ENCODE peak calls at places on chromosomes 4 and X, in nine cellular contexts. Q is thoracic aorta; U is body of pancreas; L is CD4-positive, alpha-beta T cell; K is HL-60; F is upper lobe of right lung; H is pancreas; S is uterus; V is right lobe of liver. W is an unnamed sample. For H3K27me3, the result is how much of the 10 kb centered on the place peaks cover.

GRCh38 chrX:13090261-13091110 is 46.1 kb upstream of the FAM9C start:
- DNase-seq in Q (no peak), U (no peak), L (no peak), K (peak), F (no peak), H (no peak), S (no peak), V (no peak), W (no peak)

GRCh38 chr4:119627267-119628190 is 1.1 kb downstream of the PDE5A start:
- DNase-seq in Q (peak), U (peak), L (peak), K (no peak), F (peak), H (peak), S (peak), V (peak), W (peak)

GRCh38 chr4:102586644-102587021 is 85.5 kb downstream of the NFKB1 start:
- DNase-seq in Q (no peak), U (no peak), L (peak), K (no peak), F (no peak), H (no peak), S (no peak), V (no peak), W (no peak)

GRCh38 chr4:38163216-38164006 is 203.2 kb downstream of the PTTG2 start:
- DNase-seq in Q (no peak), U (peak), L (no peak), K (no peak), F (no peak), H (peak), S (no peak), V (no peak), W (no peak)

GRCh38 chrX:119647552-119648420 is 41.6 kb upstream of the NKRF start:
- DNase-seq in Q (no peak), U (no peak), L (no peak), K (no peak), F (no peak), H (no peak), S (no peak), V (no peak), W (no peak)

GRCh38 chr4:126396121-126396520 is 1081.4 kb downstream of the FAT4 start:
- DNase-seq in Q (no peak), U (no peak), L (no peak), K (no peak), F (no peak), H (no peak), S (no peak), V (no peak), W (no peak)

GRCh38 chr4:41692717-41693345 is 55.7 kb downstream of the PHOX2B start:
- DNase-seq in Q (no peak), U (peak), L (peak), K (peak), F (peak), H (peak), S (peak), V (peak), W (peak)

GRCh38 chrX:134377537-134377936 is 82.4 kb upstream of the HPRT1 start:
- DNase-seq in Q (no peak), U (peak), L (no peak), K (no peak), F (no peak), H (peak), S (no peak), V (no peak), W (no peak)

GRCh38 chr4:681736-682451 is 7.1 kb downstream of the SLC49A3 start:
- DNase-seq in Q (no peak), U (peak), L (no peak), K (no peak), F (peak), H (peak), S (no peak), V (peak), W (no peak)

GRCh38 chr4:29047341-29048041 is 1672.7 kb upstream of the PCDH7 start:
- DNase-seq in Q (no peak), U (no peak), L (no peak), K (no peak), F (no peak), H (no peak), S (no peak), V (no peak), W (no peak)

GRCh38 chrX:48083212-48083611 is 11.8 kb upstream of the ZNF630 start:
- DNase-seq in Q (no peak), U (peak), L (peak), K (no peak), F (no peak), H (peak), S (no peak), V (peak), W (peak)

DNA sequence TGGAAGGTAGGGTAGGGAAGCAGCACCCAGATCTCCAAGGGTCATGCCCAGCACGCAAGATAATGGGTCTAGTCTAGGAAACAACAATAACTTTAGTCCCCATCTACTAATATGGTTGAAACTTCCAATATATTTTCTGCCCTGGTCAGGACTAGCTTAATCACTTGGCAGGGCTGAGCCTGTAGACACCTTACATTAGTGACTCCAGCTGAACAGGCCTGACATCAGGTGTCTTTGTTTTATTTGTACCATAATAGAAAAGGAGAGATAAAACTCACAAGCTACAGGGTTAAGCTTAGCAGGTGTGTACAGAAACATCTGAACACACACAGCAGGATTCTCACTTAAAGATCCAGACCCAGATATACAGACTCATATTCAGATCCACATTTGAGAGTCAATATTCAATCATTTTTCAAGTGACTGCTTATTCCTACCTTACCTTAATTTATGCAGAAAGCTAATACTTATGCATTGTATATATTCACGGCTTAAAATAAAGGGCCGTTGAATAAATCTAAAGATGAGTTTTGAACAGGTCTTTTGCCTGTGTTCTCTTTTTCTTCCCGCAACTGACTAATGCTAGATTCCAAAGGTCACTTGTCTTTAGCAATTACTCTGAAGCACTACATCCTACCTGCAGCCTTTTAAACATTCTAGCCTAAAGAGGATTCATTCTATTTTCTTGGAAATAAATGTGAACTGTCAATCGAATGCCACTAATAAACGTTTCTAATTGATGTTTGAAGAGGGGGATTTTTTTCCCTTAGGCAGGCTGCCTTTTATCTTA is 745.3 kb downstream of the RPA4 start:
- DNase-seq in Q (no peak), U (no peak), L (no peak), K (no peak), F (no peak), H (no peak), S (no peak), V (no peak), W (no peak)
- H3K27me3 ChIP-seq in Q (under half), U (under half), L (under half), K (under half), F (under half), H (under half), S (under half), V (under half), W (under half)

DNA sequence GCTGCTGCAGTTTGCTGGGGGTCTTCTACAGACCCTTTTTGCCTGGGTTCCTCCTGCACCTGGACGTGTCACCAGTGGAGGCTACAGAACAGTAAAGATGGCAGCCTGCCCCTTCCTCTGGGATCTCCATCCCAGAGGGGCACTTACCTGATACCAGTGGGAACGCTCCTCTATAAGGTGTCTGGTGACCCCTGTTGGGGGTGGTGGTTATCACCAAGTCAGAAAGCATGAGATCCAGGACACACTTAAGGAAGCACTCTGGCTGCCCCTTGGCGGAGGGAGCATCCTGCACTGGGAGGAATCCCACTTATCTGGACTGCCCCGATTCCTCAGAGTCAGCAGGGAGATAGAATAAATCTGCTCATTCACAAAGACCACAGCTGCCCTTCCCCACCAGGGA is 218.9 kb upstream of the GALNTL6 start:
- DNase-seq in Q (no peak), U (no peak), L (no peak), K (no peak), F (no peak), H (no peak), S (no peak), V (no peak), W (no peak)
- TF ChIP-seq CTCF in Q (no peak), U (no peak), L (no peak), K (no peak), F (no peak), H (no peak), S (no peak), V (no peak), W (no peak)

GRCh38 chrX:153334654-153335295 is 822 bp downstream of the ZNF275 start:
- DNase-seq in Q (no peak), U (no peak), L (no peak), K (no peak), F (no peak), H (no peak), S (no peak), V (no peak), W (no peak)
- H3K27me3 ChIP-seq in Q (under half), U (under half), L (under half), K (under half), F (under half), H (under half), S (under half), V (under half), W (under half)

DNA sequence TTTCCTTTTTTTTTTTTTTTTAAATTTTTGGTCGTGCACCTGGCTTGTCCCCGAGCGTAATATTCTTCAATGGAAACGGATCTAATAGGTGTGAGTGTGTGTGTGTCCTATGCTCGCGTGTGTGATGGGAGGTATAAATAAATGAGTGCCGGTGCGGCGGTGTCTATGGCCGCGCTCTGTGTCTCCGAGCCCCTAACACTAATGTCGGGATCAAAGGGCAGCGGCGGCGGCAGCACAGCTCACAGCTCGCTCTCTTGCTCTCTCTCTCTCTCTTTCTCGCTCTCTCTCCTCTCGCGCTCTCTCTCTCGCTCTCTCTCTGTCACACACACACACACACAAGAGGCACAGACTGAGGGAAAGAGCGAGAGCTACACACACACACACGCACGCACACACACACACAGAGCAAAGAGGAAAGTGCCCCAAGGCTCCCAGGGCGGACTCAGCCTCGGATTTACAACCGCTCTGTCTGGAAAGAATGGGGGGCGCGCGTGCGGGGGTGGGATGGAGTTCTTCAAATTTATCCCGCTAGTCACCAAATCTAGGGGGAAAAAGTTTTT is at the start of gene ZNF827:
- DNase-seq in Q (peak), U (peak), L (peak), K (no peak), F (peak), H (peak), S (peak), V (peak), W (peak)
- TF ChIP-seq CTCF in Q (no peak), U (no peak), L (no peak), K (no peak), F (no peak), H (no peak), S (no peak), V (no peak), W (no peak)

DNA sequence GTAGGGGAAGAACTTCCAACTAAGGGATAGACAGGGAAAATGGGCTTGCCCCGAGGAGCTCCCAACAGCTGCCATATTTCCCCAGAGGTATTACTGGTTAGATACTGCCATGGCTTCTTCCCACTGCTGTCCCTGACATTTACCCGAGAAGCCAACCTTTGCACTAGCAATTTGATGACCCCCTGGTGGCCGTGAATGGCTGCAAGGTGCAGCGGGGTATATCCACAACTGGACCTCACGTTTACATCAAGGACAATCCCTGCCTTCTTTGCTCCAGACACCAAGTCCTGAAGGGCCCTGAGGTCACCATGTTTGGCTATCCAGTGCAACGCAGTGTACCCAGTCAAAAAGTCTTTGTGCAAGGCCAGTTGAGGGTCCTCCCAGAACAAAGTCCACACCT is 2.3 kb downstream of the SOWAHB start:
- DNase-seq in Q (no peak), U (no peak), L (no peak), K (no peak), F (no peak), H (no peak), S (no peak), V (no peak), W (no peak)
- H3K27me3 ChIP-seq in Q (under half), U (under half), L (under half), K (half or more), F (under half), H (under half), S (under half), V (under half), W (half or more)

GRCh38 chr4:26127851-26128337 is 192.9 kb upstream of the RBPJ start:
- DNase-seq in Q (no peak), U (peak), L (no peak), K (no peak), F (no peak), H (peak), S (no peak), V (peak), W (no peak)
- TF ChIP-seq CTCF in Q (no peak), U (no peak), L (no peak), K (no peak), F (no peak), H (peak), S (no peak), V (peak), W (no peak)

DNA sequence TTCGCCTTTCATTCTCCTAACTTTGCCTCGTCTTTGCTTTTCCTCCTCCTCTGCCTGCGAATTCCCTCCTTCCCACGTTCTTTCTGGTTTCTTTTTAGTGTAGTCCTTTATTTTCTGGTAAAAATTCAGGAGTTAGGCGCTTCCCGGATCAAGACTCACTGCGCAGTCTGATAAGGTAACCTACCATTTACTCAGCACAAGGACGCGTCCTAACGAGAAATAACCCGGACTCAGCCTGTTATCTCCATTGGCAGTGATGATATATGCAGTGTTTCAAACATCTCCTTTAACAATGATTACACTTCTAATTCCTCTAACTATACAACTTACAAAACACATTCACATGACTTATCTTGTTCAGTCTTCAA is 357 bp upstream of the ETNPPL start:
- DNase-seq in Q (no peak), U (no peak), L (no peak), K (no peak), F (no peak), H (no peak), S (no peak), V (no peak), W (no peak)
- H3K27me3 ChIP-seq in Q (under half), U (under half), L (under half), K (under half), F (under half), H (under half), S (under half), V (under half), W (under half)

GRCh38 chrX:1451676-1452496 is 823 bp downstream of the ASMTL start:
- DNase-seq in Q (no peak), U (no peak), L (no peak), K (no peak), F (peak), H (peak), S (peak), V (no peak), W (no peak)
- TF ChIP-seq CTCF in Q (no peak), U (no peak), L (no peak), K (no peak), F (no peak), H (no peak), S (no peak), V (no peak), W (no peak)